ENCODE peak calls at places on chromosomes 4 and X, in five cellular contexts. R is adrenal gland, W is HCT116, P is body of pancreas, D is K562. T is an unnamed sample.

GRCh38 chr4:113950207-113950606 is 29.2 kb downstream of the ARSJ start:
- DNase-seq in R (no peak), D (no peak), P (no peak), W (no peak), T (no peak)

GRCh38 chr4:139552506-139552905 is 3.5 kb downstream of the SETD7 start:
- DNase-seq in D (no peak), W (no peak), R (no peak), P (no peak), T (no peak)

GRCh38 chr4:8675906-8676305 is 83.3 kb downstream of the CPZ start:
- DNase-seq in P (no peak), W (no peak), R (no peak), D (no peak), T (no peak)

GRCh38 chr4:76023381-76023780 is at the start of gene CXCL10:
- DNase-seq in D (peak), W (no peak), R (no peak), P (no peak), T (no peak)

GRCh38 chr4:81757706-81758105 is 286.0 kb upstream of the RASGEF1B start:
- DNase-seq in P (no peak), W (no peak), R (peak), D (no peak), T (no peak)

GRCh38 chr4:111228396-111228795 is 605.5 kb upstream of the PITX2 start:
- DNase-seq in D (no peak), W (no peak), P (no peak), R (no peak), T (no peak)

GRCh38 chr4:123840232-123840631 is 443.6 kb downstream of the SPRY1 start:
- DNase-seq in D (no peak), W (no peak), P (no peak), R (no peak), T (no peak)

GRCh38 chrX:21711126-21711847 is 46.6 kb downstream of the SMPX start:
- DNase-seq in R (no peak), P (no peak), D (no peak), W (no peak), T (no peak)

GRCh38 chr4:38132140-38132673 is 172.0 kb downstream of the PTTG2 start:
- DNase-seq in W (no peak), R (peak), D (no peak), P (peak), T (no peak)

GRCh38 chrX:119895843-119896326 is at the start of gene AKAP14:
- DNase-seq in W (no peak), D (no peak), R (no peak), P (no peak), T (no peak)

GRCh38 chr4:8081621-8082516 is 76.7 kb downstream of the ABLIM2 start:
- DNase-seq in R (no peak), D (no peak), W (no peak), P (no peak), T (no peak)

GRCh38 chrX:48487362-48487785 is 11.4 kb downstream of the FTSJ1 start:
- DNase-seq in P (no peak), R (no peak), D (peak), W (peak), T (peak)

GRCh38 chr4:130576218-130576617 is 1480.3 kb downstream of the C4orf33 start:
- DNase-seq in P (no peak), W (no peak), D (no peak), R (no peak), T (no peak)

GRCh38 chr4:98706200-98706813 is 47.9 kb upstream of the TSPAN5 start:
- DNase-seq in P (no peak), R (no peak), W (no peak), D (no peak), T (no peak)

GRCh38 chr4:64729561-64729960 is 320.3 kb upstream of the TECRL start:
- DNase-seq in P (no peak), R (no peak), D (no peak), W (no peak), T (no peak)

GRCh38 chr4:127505203-127505602 is 127.6 kb upstream of the INTU start:
- DNase-seq in D (peak), P (peak), W (no peak), R (peak), T (no peak)

GRCh38 chrX:49233176-49233575 is at the start of gene CACNA1F:
- DNase-seq in P (no peak), R (no peak), D (no peak), W (no peak), T (no peak)

GRCh38 chrX:20829665-20830481 is 544.3 kb upstream of the CNKSR2 start:
- DNase-seq in W (no peak), P (no peak), D (no peak), R (no peak), T (no peak)

GRCh38 chr4:40283413-40283812 is 51.7 kb upstream of the CHRNA9 start:
- DNase-seq in D (no peak), R (no peak), W (no peak), P (no peak), T (no peak)

GRCh38 chr4:181896609-181897008 is 346.6 kb upstream of the TENM3 start:
- DNase-seq in D (no peak), W (no peak), P (no peak), R (no peak), T (no peak)

GRCh38 chrX:113548308-113549015 is 707.8 kb upstream of the AMOT start:
- DNase-seq in D (no peak), W (no peak), P (no peak), R (no peak), T (no peak)

GRCh38 chr4:100366213-100366612 is 151.6 kb downstream of the EMCN start:
- DNase-seq in D (no peak), W (no peak), P (no peak), R (no peak), T (no peak)

GRCh38 chrX:140764401-140764919 is 54.9 kb downstream of the LINC00632 start:
- DNase-seq in D (no peak), W (no peak), R (peak), P (peak), T (peak)

GRCh38 chr4:70994069-70994366 is 569 bp downstream of the DCK start:
- DNase-seq in W (no peak), P (no peak), D (peak), R (peak), T (no peak)

GRCh38 chr4:8336412-8337075 is 67.0 kb downstream of the HTRA3 start:
- DNase-seq in P (no peak), W (no peak), R (no peak), D (peak), T (peak)

GRCh38 chr4:97530676-97531075 is 612.6 kb downstream of the STPG2 start:
- DNase-seq in W (no peak), P (no peak), R (no peak), D (no peak), T (no peak)

GRCh38 chrX:138711399-138712347 is at the start of gene FGF13:
- DNase-seq in P (peak), R (no peak), D (no peak), W (no peak), T (no peak)

GRCh38 chr4:105357258-105357657 is 116.6 kb downstream of the PPA2 start:
- DNase-seq in W (no peak), P (no peak), R (no peak), D (no peak), T (no peak)

GRCh38 chrX:31580726-31581125 is 508.9 kb upstream of the FTHL17 start:
- DNase-seq in R (no peak), W (no peak), P (no peak), D (no peak), T (peak)

GRCh38 chr4:17285747-17286146 is 226.1 kb downstream of the QDPR start:
- DNase-seq in D (no peak), W (no peak), P (no peak), R (no peak), T (no peak)

GRCh38 chr4:157222764-157223145 is 2.2 kb downstream of the GRIA2 start:
- DNase-seq in R (no peak), D (no peak), W (no peak), P (no peak), T (no peak)

GRCh38 chr4:102627831-102628523 is 126.8 kb downstream of the NFKB1 start:
- DNase-seq in R (no peak), P (no peak), D (peak), W (peak), T (peak)

GRCh38 chr4:138193963-138194362 is 48.2 kb downstream of the SLC7A11 start:
- DNase-seq in D (no peak), W (no peak), P (no peak), R (no peak), T (no peak)

GRCh38 chrX:72387247-72387646 is 81.5 kb upstream of the CITED1 start:
- DNase-seq in P (no peak), D (no peak), W (no peak), R (no peak), T (no peak)

GRCh38 chr4:80077639-80078038 is 4.6 kb upstream of the ANTXR2 start:
- DNase-seq in D (no peak), R (no peak), P (no peak), W (no peak), T (peak)

GRCh38 chr4:182337366-182337765 is 94.2 kb downstream of the TENM3 start:
- DNase-seq in R (no peak), W (no peak), D (no peak), P (no peak), T (no peak)

GRCh38 chr4:7435411-7436095 is 823 bp upstream of the PSAPL1 start:
- DNase-seq in W (no peak), P (no peak), R (no peak), D (no peak), T (no peak)

DNA sequence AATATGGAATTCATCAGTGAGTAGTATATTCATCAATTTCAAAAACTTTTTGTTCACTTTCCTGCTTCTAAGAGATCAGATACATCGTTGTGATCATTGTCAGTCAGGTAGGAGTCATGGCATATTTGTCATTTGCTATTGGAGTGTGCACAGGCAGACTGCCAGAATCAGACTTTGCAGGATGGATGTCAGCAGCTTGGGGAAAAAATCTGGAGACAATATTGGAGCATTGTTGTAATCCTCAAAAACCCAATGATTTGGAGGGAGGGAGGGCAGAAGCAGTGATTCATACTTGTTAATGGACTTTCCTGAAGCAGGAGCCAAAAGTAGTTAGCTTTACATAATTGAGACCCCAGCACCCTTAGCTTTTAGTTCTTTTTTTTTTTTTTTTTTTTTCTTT is 59.6 kb upstream of the DRP2 start:
- DNase-seq in W (no peak), D (no peak), P (no peak), R (no peak), T (no peak)
- TF ChIP-seq POLR2A in W (no peak), D (no peak), P (no peak), R (no peak), T (no peak)

DNA sequence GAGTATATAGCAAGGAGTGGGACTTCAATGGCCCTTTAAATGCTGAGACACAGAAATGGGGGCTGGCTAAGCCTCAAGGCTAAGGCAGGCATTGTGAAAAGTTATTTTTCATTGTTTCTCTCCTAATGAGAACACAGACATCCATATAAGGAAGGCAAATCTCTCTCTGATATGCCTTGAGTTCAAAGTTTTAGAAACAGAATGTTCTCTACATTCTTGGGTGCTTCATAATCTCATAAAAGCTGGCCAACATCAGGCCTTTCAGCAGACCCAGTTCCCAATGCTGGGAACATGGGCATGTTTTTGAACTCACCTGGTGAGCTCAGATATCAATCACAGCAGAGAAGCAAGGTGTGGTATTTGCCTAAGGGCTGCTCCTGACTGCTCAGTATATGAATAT is 19.4 kb upstream of the RAB40A start:
- DNase-seq in D (no peak), R (no peak), W (no peak), P (peak), T (no peak)
- TF ChIP-seq POLR2A in D (no peak), R (no peak), W (no peak), P (no peak), T (no peak)

DNA sequence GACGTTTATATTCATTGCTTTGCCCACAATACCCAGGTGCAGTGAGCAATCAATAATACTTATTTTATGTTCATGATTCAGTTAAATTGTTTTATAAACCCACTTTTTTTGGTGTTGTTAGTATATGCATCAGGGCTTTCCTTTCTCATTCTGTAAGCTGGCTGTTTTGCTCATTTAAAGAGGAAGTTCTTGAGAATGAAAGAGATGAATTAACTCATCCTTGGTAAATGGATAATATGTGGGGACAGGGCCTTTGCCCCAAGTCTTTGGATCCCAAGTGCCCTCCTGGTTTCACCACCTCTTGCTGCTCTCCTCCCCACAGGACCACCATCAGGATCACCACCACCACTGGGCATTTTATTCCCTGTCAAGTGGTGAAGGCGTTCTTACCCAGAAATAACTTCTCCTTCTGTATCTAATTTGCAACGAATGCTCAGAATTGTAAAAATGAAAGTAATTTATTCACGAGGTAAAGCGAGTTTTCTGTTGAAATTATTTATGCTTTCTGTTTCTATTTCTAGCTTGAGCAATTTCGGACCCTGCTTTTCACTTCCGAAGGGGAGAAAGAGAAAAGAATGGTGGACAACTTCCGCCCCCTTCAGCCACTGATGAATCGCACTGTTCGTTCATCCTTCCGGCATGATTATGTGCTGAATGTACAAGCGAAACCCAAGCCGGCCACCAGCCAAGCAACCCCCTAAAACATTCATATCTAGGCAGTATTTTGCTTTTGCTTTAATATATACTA is 8.1 kb upstream of the ZRSR2 start:
- DNase-seq in D (no peak), R (no peak), W (no peak), P (no peak), T (no peak)
- TF ChIP-seq POLR2A in D (no peak), R (no peak), W (no peak), P (no peak), T (no peak)

DNA sequence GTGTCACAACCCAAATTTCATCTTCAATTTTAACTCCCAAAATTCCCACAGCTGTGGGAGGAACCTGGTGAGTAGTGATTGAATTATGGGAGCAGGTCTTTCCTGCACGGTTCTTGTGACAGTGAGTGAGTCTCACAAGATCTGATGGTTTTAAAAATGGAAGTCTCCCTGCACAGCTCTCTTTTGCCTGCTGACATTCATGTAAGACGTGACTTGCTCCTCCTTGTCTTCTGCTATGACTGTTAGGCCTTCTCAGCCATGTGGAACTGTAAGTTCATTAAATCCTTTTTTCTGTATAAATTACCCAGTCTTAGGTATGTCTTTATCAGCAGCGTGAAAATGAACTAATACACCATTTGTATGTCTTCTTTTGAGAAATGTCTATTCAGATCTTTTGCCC is 13.0 kb upstream of the BLTP1 start:
- DNase-seq in W (no peak), P (no peak), D (no peak), R (no peak), T (no peak)
- TF ChIP-seq POLR2A in W (no peak), P (no peak), D (no peak), R (no peak), T (no peak)

GRCh38 chr4:176761872-176762271 is 30.9 kb downstream of the VEGFC start:
- DNase-seq in P (no peak), W (no peak), R (no peak), D (no peak), T (no peak)

GRCh38 chr4:176755624-176756023 is 37.1 kb downstream of the VEGFC start:
- DNase-seq in R (no peak), W (no peak), D (no peak), P (no peak), T (no peak)

GRCh38 chr4:176760468-176760867 is 32.3 kb downstream of the VEGFC start:
- DNase-seq in R (no peak), W (no peak), D (no peak), P (no peak), T (no peak)

GRCh38 chr4:176755001-176755400 is 37.7 kb downstream of the VEGFC start:
- DNase-seq in P (no peak), D (no peak), R (no peak), W (no peak), T (no peak)

GRCh38 chr4:176758731-176759130 is 34.0 kb downstream of the VEGFC start:
- DNase-seq in D (no peak), P (no peak), R (peak), W (no peak), T (no peak)
- TF ChIP-seq POLR2A in D (no peak), P (no peak), R (no peak), W (no peak), T (no peak)

DNA sequence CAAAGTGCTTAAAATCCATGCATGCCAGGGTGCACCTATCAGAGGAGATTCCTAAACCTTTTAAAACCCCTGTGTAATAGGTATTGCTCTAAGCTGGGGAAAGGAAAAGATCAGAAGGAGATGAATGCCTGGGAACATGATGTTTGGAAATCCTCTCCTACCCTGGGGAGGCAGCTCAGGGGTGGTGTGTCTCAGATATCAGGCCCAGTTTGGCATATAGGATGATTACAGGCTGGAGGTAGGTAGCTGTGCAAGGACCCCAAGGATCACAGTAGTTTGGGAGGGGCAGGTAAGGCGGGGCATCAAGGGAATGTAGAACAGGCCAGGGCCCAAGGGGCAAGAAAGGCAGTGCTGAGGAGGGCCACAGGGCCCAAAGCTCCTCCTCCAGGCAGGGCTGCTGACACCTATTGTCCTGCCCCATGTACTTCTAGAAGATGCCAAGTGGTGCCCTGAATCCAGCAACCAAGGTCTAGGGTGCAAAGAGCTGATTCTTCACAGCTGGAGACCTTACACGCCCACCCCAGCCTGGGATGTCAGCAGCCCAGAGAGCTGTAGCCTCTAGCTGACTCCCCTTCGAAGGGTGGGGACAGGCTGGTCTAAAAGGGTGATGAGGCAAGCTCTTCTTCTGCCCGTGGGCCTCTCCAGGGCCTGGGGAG is 17.6 kb downstream of the SASH3 start:
- DNase-seq in P (no peak), R (no peak), D (no peak), W (no peak), T (no peak)
- TF ChIP-seq POLR2A in P (no peak), R (no peak), D (no peak), W (no peak), T (no peak)

DNA sequence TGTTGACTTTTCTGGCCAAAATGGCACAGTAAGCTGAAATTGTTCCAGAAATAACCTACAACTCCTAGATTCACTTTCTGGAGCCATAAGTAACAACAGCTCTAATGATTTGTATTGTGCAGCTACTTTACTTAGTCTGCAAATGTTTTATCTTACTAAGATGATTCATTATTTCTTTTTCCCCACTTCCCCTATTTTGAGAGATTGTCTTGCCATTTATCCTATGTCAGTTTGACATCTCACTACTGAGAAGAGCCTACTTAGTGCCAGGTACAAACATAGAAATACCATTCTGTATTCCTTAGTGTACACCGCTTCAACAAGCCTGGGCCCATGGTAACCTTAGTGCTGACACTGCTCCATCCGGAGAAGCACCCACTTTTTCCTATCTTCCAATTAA is 13.8 kb upstream of the STK26 start:
- DNase-seq in D (no peak), P (no peak), W (no peak), R (no peak), T (no peak)
- TF ChIP-seq POLR2A in D (no peak), P (no peak), W (no peak), R (no peak), T (no peak)

GRCh38 chr4:6184169-6184568 is 16.2 kb downstream of the JAKMIP1 start:
- DNase-seq in W (no peak), D (no peak), P (no peak), R (no peak), T (no peak)

GRCh38 chr4:6182390-6183280 is 17.7 kb downstream of the JAKMIP1 start:
- DNase-seq in D (no peak), R (no peak), P (no peak), W (no peak), T (no peak)

GRCh38 chr4:6180841-6181631 is 19.3 kb downstream of the JAKMIP1 start:
- DNase-seq in P (no peak), W (no peak), D (no peak), R (no peak), T (no peak)

GRCh38 chr4:6179362-6179761 is 21.0 kb downstream of the JAKMIP1 start:
- DNase-seq in W (no peak), P (no peak), D (no peak), R (no peak), T (no peak)

GRCh38 chr4:6183740-6184139 is 16.6 kb downstream of the JAKMIP1 start:
- DNase-seq in W (no peak), P (no peak), D (no peak), R (no peak), T (no peak)
- TF ChIP-seq POLR2A in W (no peak), P (no peak), D (no peak), R (no peak), T (no peak)

T was measured in H54.